ENCODE peak calls at places on chromosomes 2 and 18, in six cellular contexts. O, W, P, T, N and S are unnamed samples.

GRCh38 chr2:128736689-128737545 is 418.2 kb upstream of the HS6ST1 start:
- DNase-seq in N (peak; percentile 41), T (peak; percentile 86), O (peak; percentile 55), P (peak; percentile 89), W (peak; percentile 91), S (peak; percentile 88)

GRCh38 chr2:208175069-208175842 is 11.9 kb upstream of the CRYGA start:
- DNase-seq in P (peak; percentile 75), W (peak; percentile 4), N (peak; percentile 86), T (peak; percentile 84), O (peak; percentile 65), S (peak; percentile 47)

GRCh38 chr2:129829577-129829976 is 149.9 kb upstream of the RAB6C start:
- DNase-seq in N (no peak), W (no peak), P (no peak), O (no peak), T (no peak), S (no peak)

GRCh38 chr18:77061946-77062517 is 70.6 kb downstream of the MBP start:
- DNase-seq in W (no peak), P (no peak), N (no peak), O (no peak), T (no peak), S (no peak)

GRCh38 chr18:48138660-48139426 is 208.4 kb upstream of the SMAD2 start:
- DNase-seq in O (no peak), N (no peak), P (no peak), W (no peak), T (peak; percentile 45), S (no peak)

GRCh38 chr2:26770986-26771586 is 7.0 kb downstream of the SLC35F6 start:
- DNase-seq in T (peak; percentile 94), O (peak; percentile 85), W (no peak), N (peak; percentile 62), P (peak; percentile 73), S (no peak)

GRCh38 chr2:100423631-100424030 is 6.2 kb upstream of the CHST10 start:
- DNase-seq in W (no peak), T (no peak), N (no peak), P (no peak), O (no peak), S (no peak)

GRCh38 chr2:43005211-43005974 is 213.0 kb upstream of the HAAO start:
- DNase-seq in W (peak; percentile 29), O (peak; percentile 9), N (peak; percentile 99), T (no peak), P (no peak), S (no peak)

GRCh38 chr18:71252351-71252862 is 963.6 kb downstream of the SOCS6 start:
- DNase-seq in W (no peak), O (no peak), T (no peak), N (no peak), P (no peak), S (no peak)

GRCh38 chr18:6951336-6952090 is 166.1 kb downstream of the LAMA1 start:
- DNase-seq in P (no peak), W (no peak), T (no peak), O (no peak), N (no peak), S (no peak)

GRCh38 chr2:191916826-191917225 is 69.9 kb upstream of the CAVIN2 start:
- DNase-seq in P (no peak), T (no peak), O (no peak), N (no peak), W (no peak), S (no peak)

GRCh38 chr18:66439207-66439606 is 164.7 kb downstream of the CDH19 start:
- DNase-seq in P (no peak), T (no peak), N (no peak), O (no peak), W (peak; percentile 13), S (no peak)

GRCh38 chr2:12932192-12932591 is 215.5 kb downstream of the TRIB2 start:
- DNase-seq in W (no peak), O (no peak), P (no peak), N (no peak), T (no peak), S (no peak)

GRCh38 chr2:179877601-179878364 is 16.4 kb upstream of the ZNF385B start:
- DNase-seq in P (no peak), N (no peak), O (no peak), W (no peak), T (no peak), S (no peak)

GRCh38 chr2:188884552-188884951 is 89.6 kb upstream of the COL3A1 start:
- DNase-seq in N (no peak), O (no peak), T (no peak), P (no peak), W (no peak), S (no peak)

GRCh38 chr2:127149384-127149783 is 42.4 kb upstream of the BIN1 start:
- DNase-seq in P (no peak), W (no peak), T (no peak), O (no peak), N (no peak), S (no peak)
- TF ChIP-seq POLR2A in P (no peak), W (no peak), T (no peak), O (no peak), N (no peak), S (no peak)

DNA sequence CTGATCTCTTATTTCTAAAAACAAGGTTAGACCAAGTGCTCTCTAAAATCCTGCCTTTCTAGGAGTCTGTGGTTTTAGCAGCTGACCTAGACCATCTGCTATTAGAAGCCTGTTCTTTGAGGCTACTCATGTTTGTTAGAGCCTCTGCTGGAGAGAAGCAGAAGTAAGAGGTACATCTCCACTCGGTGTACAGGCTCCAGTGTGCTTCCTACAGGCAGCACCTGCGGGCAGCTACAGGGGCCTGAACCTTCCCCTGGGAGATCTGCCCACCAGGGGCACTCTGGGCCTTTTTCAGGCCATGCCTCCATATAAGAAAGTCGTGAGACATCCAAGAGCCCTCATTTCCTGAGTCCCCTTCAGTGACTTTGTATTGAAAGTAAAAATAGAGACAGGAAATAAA is 31.6 kb downstream of the ONECUT2 start:
- DNase-seq in O (no peak), N (no peak), W (no peak), T (no peak), P (no peak), S (no peak)
- TF ChIP-seq POLR2A in O (no peak), N (no peak), W (no peak), T (no peak), P (no peak), S (no peak)

GRCh38 chr2:176297067-176297466 is 27.8 kb downstream of the MTX2 start:
- DNase-seq in W (no peak), T (no peak), P (no peak), O (no peak), N (no peak), S (no peak)

GRCh38 chr2:176291335-176291734 is 22.1 kb downstream of the MTX2 start:
- DNase-seq in T (no peak), P (no peak), W (no peak), N (no peak), O (no peak), S (no peak)

GRCh38 chr2:176292608-176293007 is 23.4 kb downstream of the MTX2 start:
- DNase-seq in O (no peak), W (no peak), T (no peak), N (no peak), P (no peak), S (no peak)

GRCh38 chr2:176291768-176292393 is 22.6 kb downstream of the MTX2 start:
- DNase-seq in P (no peak), O (no peak), T (no peak), N (peak; percentile 25), W (no peak), S (no peak)

DNA sequence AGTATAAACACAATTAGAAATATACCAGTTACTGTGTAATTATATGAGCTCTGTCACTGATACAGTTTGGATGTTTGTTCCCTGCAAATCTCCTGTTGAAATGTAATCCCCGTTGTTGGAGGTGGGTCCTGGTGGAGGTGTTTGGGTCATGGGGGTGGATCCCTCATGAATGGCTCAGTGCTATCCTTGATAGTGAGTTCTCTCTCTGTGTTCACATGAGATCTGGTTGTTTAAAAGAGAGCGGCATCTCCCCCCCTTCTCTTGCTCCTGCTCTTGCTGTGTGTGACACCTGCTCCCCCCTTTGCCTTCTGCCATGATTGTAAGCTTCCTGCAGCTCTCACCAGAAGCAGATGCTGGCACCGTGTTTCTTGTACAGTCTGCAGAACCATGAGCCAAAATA is 24.1 kb downstream of the MTX2 start:
- DNase-seq in T (no peak), N (no peak), O (no peak), W (no peak), P (no peak), S (no peak)
- TF ChIP-seq POLR2A in T (no peak), N (no peak), O (no peak), W (no peak), P (no peak), S (no peak)

GRCh38 chr2:28581312-28581711 is 85.5 kb downstream of the PLB1 start:
- DNase-seq in T (peak; percentile 20), N (no peak), O (no peak), P (no peak), W (no peak), S (no peak)

GRCh38 chr2:28582152-28582551 is 86.3 kb downstream of the PLB1 start:
- DNase-seq in N (no peak), W (no peak), O (no peak), P (no peak), T (peak; percentile 32), S (no peak)

GRCh38 chr2:28582595-28582994 is 86.7 kb downstream of the PLB1 start:
- DNase-seq in N (no peak), O (no peak), P (no peak), T (peak; percentile 54), W (peak; percentile 50), S (no peak)

GRCh38 chr2:28586864-28587263 is 91.0 kb downstream of the PLB1 start:
- DNase-seq in W (no peak), T (peak; percentile 50), O (no peak), N (no peak), P (no peak), S (no peak)

DNA sequence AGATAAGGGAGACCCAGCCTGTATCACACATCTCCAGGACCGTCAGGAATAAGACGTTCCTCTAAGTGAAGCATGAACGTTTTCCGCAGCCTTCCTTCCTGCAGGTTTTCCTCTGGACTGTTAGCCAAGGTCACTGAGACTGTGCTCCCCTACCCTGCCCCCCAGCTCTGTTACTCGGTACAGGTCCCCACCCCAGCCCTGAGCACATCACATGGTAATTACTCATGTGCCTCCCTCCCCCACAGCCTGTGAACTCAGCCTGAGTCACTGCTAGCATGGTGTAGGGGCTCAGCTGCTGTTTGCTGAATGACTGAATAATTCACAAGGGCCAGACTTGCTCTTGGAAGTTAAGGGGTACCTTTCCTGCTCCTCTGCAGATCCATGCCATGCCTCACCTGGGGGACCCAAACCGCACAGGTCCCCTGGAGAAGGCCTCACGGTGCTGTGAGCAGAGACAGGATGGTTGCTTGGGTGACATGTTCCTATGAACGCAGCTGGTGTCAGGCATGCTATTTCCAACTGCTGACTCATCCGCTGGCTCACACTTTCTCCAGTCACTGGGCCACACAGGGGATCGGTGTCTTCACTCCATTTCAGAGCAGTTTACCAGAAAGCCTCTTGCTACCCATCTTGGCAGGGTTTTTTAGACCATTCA is 88.2 kb downstream of the PLB1 start:
- DNase-seq in T (peak; percentile 93), W (no peak), N (peak; percentile 74), O (peak; percentile 91), P (peak; percentile 47), S (no peak)
- TF ChIP-seq POLR2A in T (no peak), W (no peak), N (no peak), O (no peak), P (no peak), S (no peak)

GRCh38 chr2:20212459-20212870 is 12.5 kb downstream of the SDC1 start:
- DNase-seq in W (no peak), O (no peak), N (no peak), P (peak; percentile 44), T (no peak), S (peak; percentile 78)
- TF ChIP-seq POLR2A in W (no peak), O (no peak), N (no peak), P (no peak), T (no peak), S (peak; percentile 88)